ENCODE peak calls at places on chromosome 19, in five cellular contexts. T is A549, Z is cardiac muscle cell, W is ovary, D is GM12864. M is an unnamed sample.

GRCh38 chr19:19645233-19645870 is 1.9 kb upstream of the GMIP start:
- DNase-seq in D (no peak), Z (no peak), T (no peak), W (no peak), M (no peak)

GRCh38 chr19:57803265-57803593 is 11.5 kb downstream of the ZNF552 start:
- DNase-seq in W (no peak), Z (no peak), D (no peak), T (no peak), M (no peak)

GRCh38 chr19:53328967-53329366 is 4.6 kb upstream of the ZNF845 start:
- DNase-seq in D (no peak), W (peak), T (no peak), Z (no peak), M (no peak)

GRCh38 chr19:13748169-13748884 is 16.0 kb upstream of the MRI1 start:
- DNase-seq in Z (peak), T (peak), W (peak), D (no peak), M (peak)

GRCh38 chr19:57566396-57567256 is 7.0 kb upstream of the ZNF550 start:
- DNase-seq in T (peak), W (no peak), Z (peak), D (no peak), M (peak)

GRCh38 chr19:14072535-14073231 is at the start of gene MISP3:
- DNase-seq in Z (peak), W (no peak), T (peak), D (no peak), M (no peak)

GRCh38 chr19:2532252-2533071 is 56.5 kb downstream of the GADD45B start:
- DNase-seq in W (no peak), T (peak), Z (no peak), D (no peak), M (peak)

GRCh38 chr19:31555634-31556215 is 206.5 kb upstream of the TSHZ3 start:
- DNase-seq in T (peak), W (no peak), Z (no peak), D (no peak), M (no peak)

GRCh38 chr19:44748426-44749254 is at the start of gene BCL3:
- DNase-seq in Z (peak), D (no peak), T (peak), W (peak), M (peak)

GRCh38 chr19:29467824-29468401 is 57.9 kb upstream of the VSTM2B start:
- DNase-seq in W (no peak), D (no peak), Z (peak), T (peak), M (peak)

GRCh38 chr19:35935911-35936737 is at the start of gene LRFN3:
- DNase-seq in Z (peak), T (peak), W (peak), D (no peak), M (peak)

GRCh38 chr19:6115992-6116391 is 5.7 kb upstream of the RFX2 start:
- DNase-seq in W (no peak), D (no peak), Z (no peak), T (no peak), M (no peak)

GRCh38 chr19:16435238-16435911 is 36.4 kb downstream of the EPS15L1 start:
- DNase-seq in T (no peak), W (peak), Z (peak), D (no peak), M (no peak)

GRCh38 chr19:44759083-44759804 is 10.7 kb downstream of the BCL3 start:
- DNase-seq in Z (no peak), T (no peak), D (no peak), W (peak), M (no peak)

GRCh38 chr19:51710163-51710562 is 13.6 kb downstream of the HAS1 start:
- DNase-seq in T (no peak), W (no peak), D (no peak), Z (no peak), M (no peak)

GRCh38 chr19:51552996-51553725 is 17.9 kb upstream of the ZNF175 start:
- DNase-seq in D (no peak), W (peak), T (peak), Z (peak), M (peak)

GRCh38 chr19:19530889-19531288 is 2.2 kb downstream of the YJEFN3 start:
- DNase-seq in W (no peak), D (no peak), Z (no peak), T (no peak), M (no peak)

GRCh38 chr19:16566161-16566560 is 6.1 kb downstream of the SLC35E1 start:
- DNase-seq in Z (no peak), W (no peak), T (no peak), D (no peak), M (no peak)

GRCh38 chr19:7450243-7451223 is 38.3 kb downstream of the PEX11G start:
- DNase-seq in D (peak), Z (no peak), T (no peak), W (no peak), M (peak)

GRCh38 chr19:1507763-1508506 is 4.9 kb downstream of the ADAMTSL5 start:
- DNase-seq in W (peak), Z (peak), D (peak), T (peak), M (peak)

GRCh38 chr19:8654591-8655339 is 24.3 kb downstream of the NFILZ start:
- DNase-seq in D (no peak), T (peak), Z (peak), W (peak), M (peak)

GRCh38 chr19:50398675-50399367 is 14.7 kb downstream of the POLD1 start:
- DNase-seq in T (no peak), D (no peak), Z (no peak), W (no peak), M (no peak)
- H3K4me3 ChIP-seq in T (no peak), D (no peak), Z (no peak), W (no peak), M (no peak)

DNA sequence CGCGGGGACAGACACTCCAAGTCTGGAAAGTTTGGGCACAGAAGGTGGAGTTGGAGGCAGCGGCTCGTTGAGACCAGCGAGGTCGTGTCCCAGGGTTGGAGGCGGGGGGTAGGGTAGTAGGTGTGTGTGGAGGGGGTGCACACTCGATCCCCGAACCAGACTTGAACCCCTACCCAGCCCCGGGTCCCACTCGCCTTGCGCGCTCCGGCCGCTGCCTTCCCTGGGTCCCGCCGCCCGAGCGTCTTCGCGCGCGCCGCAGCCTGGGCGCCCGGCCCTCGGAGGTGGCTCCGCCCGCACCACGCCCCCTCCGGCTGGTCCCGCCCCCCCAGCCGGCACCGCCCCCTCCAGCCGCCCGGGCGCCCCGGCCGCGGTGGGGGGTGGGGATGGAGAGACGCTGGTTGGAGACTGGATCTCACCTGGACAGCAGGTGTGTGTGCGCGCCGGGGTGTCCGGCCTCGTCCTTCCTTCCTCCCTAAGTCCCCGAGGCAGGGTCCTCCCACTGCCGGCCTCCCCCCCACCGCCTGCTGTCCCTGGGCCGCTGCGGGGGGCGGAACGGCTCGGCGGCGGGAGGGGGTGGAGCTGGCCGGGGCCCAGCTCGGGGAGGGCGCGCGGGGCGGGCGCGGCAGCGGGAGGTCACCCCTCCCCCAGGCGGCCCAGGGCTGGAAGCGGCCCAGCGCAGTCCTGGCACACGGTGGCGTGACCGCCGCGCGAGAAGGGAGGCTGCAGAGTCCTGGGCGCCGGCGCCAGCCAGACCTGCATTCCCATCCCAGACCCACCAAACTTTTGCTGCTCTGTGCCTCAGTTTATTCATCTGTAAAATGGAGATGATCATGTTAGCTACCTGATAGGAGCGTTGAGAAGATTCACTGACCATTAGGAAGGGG is at the start of gene KANK2:
- DNase-seq in Z (peak), T (peak), W (peak), D (no peak), M (peak)
- TF ChIP-seq CTCF in Z (no peak), T (peak), W (no peak), D (no peak), M (no peak)

GRCh38 chr19:47423203-47423882 is 4.0 kb upstream of the MEIS3 start:
- DNase-seq in T (no peak), D (no peak), W (no peak), Z (no peak), M (no peak)

GRCh38 chr19:47429140-47429793 is 9.9 kb upstream of the MEIS3 start:
- DNase-seq in D (no peak), W (no peak), Z (no peak), T (no peak), M (no peak)

GRCh38 chr19:47428177-47428894 is 9.0 kb upstream of the MEIS3 start:
- DNase-seq in W (peak), T (peak), Z (peak), D (peak), M (peak)

GRCh38 chr19:47430041-47430802 is 10.9 kb upstream of the MEIS3 start:
- DNase-seq in Z (peak), T (no peak), D (no peak), W (no peak), M (peak)

GRCh38 chr19:47427241-47428176 is 8.2 kb upstream of the MEIS3 start:
- DNase-seq in D (no peak), Z (peak), W (peak), T (peak), M (peak)
- H3K4me3 ChIP-seq in D (no peak), Z (peak), W (no peak), T (peak), M (no peak)

GRCh38 chr19:55080915-55081772 is 5.5 kb downstream of the EPS8L1 start:
- DNase-seq in W (peak), Z (peak), T (peak), D (peak), M (peak)
- TF ChIP-seq CTCF in W (no peak), Z (no peak), T (no peak), D (no peak), M (peak)

DNA sequence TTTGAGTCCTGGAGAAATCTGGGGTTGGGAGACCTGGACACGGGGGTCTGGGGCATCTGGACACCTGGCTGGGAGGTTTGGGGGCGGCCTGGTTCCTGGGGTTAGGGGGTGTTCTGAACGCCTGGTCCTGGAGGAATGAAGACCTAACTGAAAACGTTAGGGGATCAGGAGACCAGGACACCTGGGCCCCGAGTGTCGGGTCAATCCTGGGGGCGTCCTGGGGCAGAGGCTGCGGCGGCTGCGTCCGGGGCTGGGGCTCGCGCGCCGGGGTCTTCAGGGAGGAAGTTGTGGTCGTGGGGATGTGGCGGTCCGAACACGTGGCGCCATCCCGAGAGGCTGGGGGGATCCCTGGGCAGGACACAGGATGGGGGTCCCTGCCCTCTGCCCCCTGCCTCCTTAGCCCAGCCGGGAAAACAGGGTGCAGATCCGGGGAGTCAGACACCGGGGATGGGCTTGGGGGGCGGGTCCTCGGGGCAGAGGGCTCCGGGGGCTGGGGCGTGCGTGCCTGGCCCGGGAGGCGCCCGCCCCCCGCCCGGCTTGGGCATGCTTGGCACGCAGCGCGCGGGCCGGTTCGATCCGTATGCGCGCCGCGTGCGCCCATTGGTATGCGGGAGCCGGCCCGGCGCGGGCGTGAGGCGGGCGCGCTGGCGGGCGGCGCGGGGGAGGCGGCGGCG is 632 bp downstream of the NPAS1 start:
- DNase-seq in W (no peak), D (no peak), T (no peak), Z (peak), M (no peak)
- H3K4me3 ChIP-seq in W (no peak), D (no peak), T (peak), Z (peak), M (no peak)

M was measured in bronchial epithelial cell.